ENCODE peak calls at places on chromosomes 1 and 21, in four cellular contexts. H, E, C and D are unnamed samples.

GRCh38 chr21:35932232-35932911 is 128.0 kb downstream of the SETD4 start:
- DNase-seq in E (peak), C (no peak), H (peak), D (peak)

GRCh38 chr1:78005755-78006154 is 1.0 kb downstream of the DNAJB4 start:
- DNase-seq in H (no peak), E (no peak), C (no peak), D (no peak)

GRCh38 chr1:31310131-31310530 is 13.3 kb downstream of the ZCCHC17 start:
- DNase-seq in C (no peak), E (no peak), H (no peak), D (no peak)

GRCh38 chr1:218553197-218553596 is 208.1 kb downstream of the TGFB2 start:
- DNase-seq in C (no peak), H (no peak), E (no peak), D (no peak)

GRCh38 chr1:216032284-216032683 is 391.0 kb downstream of the USH2A start:
- DNase-seq in E (no peak), H (no peak), C (no peak), D (no peak)

GRCh38 chr1:70256664-70257063 is 35.5 kb downstream of the SRSF11 start:
- DNase-seq in E (no peak), C (no peak), H (no peak), D (no peak)

GRCh38 chr1:248710305-248710900 is 7.8 kb upstream of the OR14I1 start:
- DNase-seq in H (no peak), C (no peak), E (no peak), D (no peak)

GRCh38 chr1:62720946-62721554 is 32.9 kb upstream of the DOCK7 start:
- DNase-seq in E (no peak), C (no peak), H (no peak), D (no peak)

GRCh38 chr21:37130971-37131370 is 57.9 kb downstream of the TTC3 start:
- DNase-seq in C (no peak), E (no peak), H (no peak), D (no peak)

GRCh38 chr1:175715791-175716190 is 27.6 kb downstream of the TNR start:
- DNase-seq in C (no peak), E (no peak), H (no peak), D (no peak)

GRCh38 chr21:46189959-46190490 is 5.8 kb upstream of the SPATC1L start:
- DNase-seq in C (no peak), H (no peak), E (no peak), D (no peak)

GRCh38 chr1:175774921-175775320 is 31.5 kb upstream of the TNR start:
- DNase-seq in H (no peak), E (no peak), C (no peak), D (no peak)

GRCh38 chr1:143720087-143721023 is 251.4 kb downstream of the FAM72C start:
- DNase-seq in C (no peak), H (peak), E (no peak), D (peak)

GRCh38 chr1:119384591-119384990 is 16.0 kb downstream of the HAO2 start:
- DNase-seq in H (no peak), E (no peak), C (no peak), D (no peak)

GRCh38 chr21:37208056-37208705 is 59.0 kb downstream of the VPS26C start:
- DNase-seq in E (no peak), C (no peak), H (peak), D (peak)

GRCh38 chr1:59194621-59195020 is 102.3 kb upstream of the FGGY start:
- DNase-seq in H (no peak), E (no peak), C (no peak), D (no peak)

GRCh38 chr21:42670884-42671283 is 17.5 kb downstream of the PDE9A start:
- DNase-seq in H (no peak), E (no peak), C (no peak), D (no peak)

GRCh38 chr1:68916227-68916853 is 419.5 kb upstream of the DEPDC1 start:
- DNase-seq in H (no peak), C (no peak), E (no peak), D (no peak)

GRCh38 chr1:157966034-157966671 is 27.3 kb upstream of the KIRREL1 start:
- DNase-seq in H (no peak), E (no peak), C (no peak), D (no peak)

GRCh38 chr1:90614872-90615271 is 102.2 kb downstream of the BARHL2 start:
- DNase-seq in C (no peak), H (no peak), E (no peak), D (no peak)

GRCh38 chr1:39886757-39887231 is 3.5 kb upstream of the TRIT1 start:
- DNase-seq in H (no peak), C (no peak), E (peak), D (no peak)

GRCh38 chr1:160837558-160838205 is 25.0 kb downstream of the CD244 start:
- DNase-seq in H (peak), E (no peak), C (peak), D (peak)

GRCh38 chr1:101995984-101996731 is 568 bp downstream of the OLFM3 start:
- DNase-seq in E (no peak), H (no peak), C (no peak), D (no peak)

GRCh38 chr1:87523466-87523865 is 194.8 kb downstream of the LMO4 start:
- DNase-seq in H (no peak), C (no peak), E (no peak), D (no peak)

GRCh38 chr1:114718661-114719423 is 2.3 kb upstream of the NRAS start:
- DNase-seq in H (peak), C (no peak), E (no peak), D (no peak)

GRCh38 chr1:76998582-76999189 is 131.4 kb downstream of the ST6GALNAC5 start:
- DNase-seq in C (no peak), H (no peak), E (no peak), D (no peak)

GRCh38 chr1:26472330-26472900 is at the start of gene HMGN2:
- DNase-seq in C (peak), E (peak), H (peak), D (peak)

GRCh38 chr1:64282353-64282752 is 78.9 kb downstream of the UBE2U start:
- DNase-seq in C (no peak), E (peak), H (no peak), D (peak)

GRCh38 chr1:156417700-156418015 is 48.6 kb downstream of the RHBG start:
- DNase-seq in C (no peak), E (no peak), H (no peak), D (no peak)

GRCh38 chr1:185632659-185633428 is 101.3 kb upstream of the HMCN1 start:
- DNase-seq in H (no peak), E (no peak), C (no peak), D (no peak)

GRCh38 chr21:36087362-36088138 is 17.7 kb downstream of the CBR1 start:
- DNase-seq in C (no peak), E (no peak), H (no peak), D (no peak)

GRCh38 chr1:220776254-220776653 is 10.5 kb upstream of the MTARC1 start:
- DNase-seq in E (no peak), C (no peak), H (no peak), D (no peak)

GRCh38 chr1:52613611-52614373 is 11.6 kb downstream of the GPX7 start:
- DNase-seq in E (no peak), C (no peak), H (no peak), D (no peak)